ENCODE peak calls at places on chromosomes 2 and 18, in ten cellular contexts. One of them, this sample, is unnamed.

GRCh38 chr2:182906454-182906853 is 40.0 kb upstream of the FRZB start:
- DNase-seq in progenitor cell of endocrine pancreas: no peak
- DNase-seq in neural progenitor cell: no peak
- DNase-seq in astrocyte: no peak
- DNase-seq in body of pancreas: no peak
- DNase-seq in osteocyte: no peak
- DNase-seq in glutamatergic neuron: no peak
- DNase-seq in left ventricle myocardium inferior: no peak
- DNase-seq in GM20000: no peak
- DNase-seq in MCF 10A: no peak
- DNase-seq in this sample: no peak

GRCh38 chr18:70195852-70196434 is 9.5 kb downstream of the RTTN start:
- DNase-seq in progenitor cell of endocrine pancreas: no peak
- DNase-seq in neural progenitor cell: peak; percentile 47
- DNase-seq in astrocyte: peak; percentile 27
- DNase-seq in body of pancreas: peak; percentile 34
- DNase-seq in osteocyte: no peak
- DNase-seq in glutamatergic neuron: no peak
- DNase-seq in left ventricle myocardium inferior: no peak
- DNase-seq in GM20000: no peak
- DNase-seq in MCF 10A: peak; percentile 63
- DNase-seq in this sample: peak; percentile 30

GRCh38 chr2:236976271-236977120 is 109.2 kb upstream of the COPS8 start:
- DNase-seq in progenitor cell of endocrine pancreas: no peak
- DNase-seq in neural progenitor cell: no peak
- DNase-seq in astrocyte: no peak
- DNase-seq in body of pancreas: no peak
- DNase-seq in osteocyte: no peak
- DNase-seq in glutamatergic neuron: no peak
- DNase-seq in left ventricle myocardium inferior: no peak
- DNase-seq in GM20000: no peak
- DNase-seq in MCF 10A: no peak
- DNase-seq in this sample: no peak

GRCh38 chr2:218257390-218257981 is 3.3 kb upstream of the GPBAR1 start:
- DNase-seq in progenitor cell of endocrine pancreas: no peak
- DNase-seq in neural progenitor cell: peak; percentile 70
- DNase-seq in astrocyte: no peak
- DNase-seq in body of pancreas: peak; percentile 65
- DNase-seq in osteocyte: no peak
- DNase-seq in glutamatergic neuron: peak; percentile 46
- DNase-seq in left ventricle myocardium inferior: no peak
- DNase-seq in GM20000: peak; percentile 80
- DNase-seq in MCF 10A: peak; percentile 56
- DNase-seq in this sample: peak; percentile 80

GRCh38 chr2:209426432-209426831 is 2.6 kb downstream of the MAP2 start:
- DNase-seq in progenitor cell of endocrine pancreas: no peak
- DNase-seq in neural progenitor cell: peak; percentile 23
- DNase-seq in astrocyte: peak; percentile 51
- DNase-seq in body of pancreas: peak; percentile 8
- DNase-seq in osteocyte: no peak
- DNase-seq in glutamatergic neuron: no peak
- DNase-seq in left ventricle myocardium inferior: no peak
- DNase-seq in GM20000: no peak
- DNase-seq in MCF 10A: peak; percentile 29
- DNase-seq in this sample: no peak

GRCh38 chr18:35610089-35610488 is 28.5 kb downstream of the GALNT1 start:
- DNase-seq in progenitor cell of endocrine pancreas: no peak
- DNase-seq in neural progenitor cell: no peak
- DNase-seq in astrocyte: no peak
- DNase-seq in body of pancreas: no peak
- DNase-seq in osteocyte: no peak
- DNase-seq in glutamatergic neuron: no peak
- DNase-seq in left ventricle myocardium inferior: no peak
- DNase-seq in GM20000: no peak
- DNase-seq in MCF 10A: peak; percentile 33
- DNase-seq in this sample: no peak

GRCh38 chr2:10901160-10901559 is 10.6 kb upstream of the KCNF1 start:
- DNase-seq in progenitor cell of endocrine pancreas: no peak
- DNase-seq in neural progenitor cell: no peak
- DNase-seq in astrocyte: peak; percentile 19
- DNase-seq in body of pancreas: no peak
- DNase-seq in osteocyte: no peak
- DNase-seq in glutamatergic neuron: no peak
- DNase-seq in left ventricle myocardium inferior: no peak
- DNase-seq in GM20000: no peak
- DNase-seq in MCF 10A: peak; percentile 95
- DNase-seq in this sample: no peak

GRCh38 chr2:214103199-214104001 is 307.5 kb upstream of the VWC2L start:
- DNase-seq in progenitor cell of endocrine pancreas: no peak
- DNase-seq in neural progenitor cell: no peak
- DNase-seq in astrocyte: no peak
- DNase-seq in body of pancreas: peak; percentile 58
- DNase-seq in osteocyte: no peak
- DNase-seq in glutamatergic neuron: no peak
- DNase-seq in left ventricle myocardium inferior: no peak
- DNase-seq in GM20000: no peak
- DNase-seq in MCF 10A: peak; percentile 67
- DNase-seq in this sample: no peak

GRCh38 chr18:49343179-49343578 is 117.3 kb downstream of the DYM start:
- DNase-seq in progenitor cell of endocrine pancreas: no peak
- DNase-seq in neural progenitor cell: no peak
- DNase-seq in astrocyte: no peak
- DNase-seq in body of pancreas: no peak
- DNase-seq in osteocyte: no peak
- DNase-seq in glutamatergic neuron: no peak
- DNase-seq in left ventricle myocardium inferior: no peak
- DNase-seq in GM20000: no peak
- DNase-seq in MCF 10A: no peak
- DNase-seq in this sample: no peak

GRCh38 chr18:35620765-35621164 is 39.2 kb downstream of the GALNT1 start:
- DNase-seq in progenitor cell of endocrine pancreas: no peak
- DNase-seq in neural progenitor cell: no peak
- DNase-seq in astrocyte: no peak
- DNase-seq in body of pancreas: peak; percentile 5
- DNase-seq in osteocyte: no peak
- DNase-seq in glutamatergic neuron: no peak
- DNase-seq in left ventricle myocardium inferior: no peak
- DNase-seq in GM20000: no peak
- DNase-seq in MCF 10A: no peak
- DNase-seq in this sample: no peak

GRCh38 chr2:174959787-174960186 is 45.4 kb downstream of the CHN1 start:
- DNase-seq in progenitor cell of endocrine pancreas: no peak
- DNase-seq in neural progenitor cell: no peak
- DNase-seq in astrocyte: no peak
- DNase-seq in body of pancreas: no peak
- DNase-seq in osteocyte: no peak
- DNase-seq in glutamatergic neuron: peak; percentile 25
- DNase-seq in left ventricle myocardium inferior: no peak
- DNase-seq in GM20000: no peak
- DNase-seq in MCF 10A: no peak
- DNase-seq in this sample: no peak

GRCh38 chr2:232490221-232491138 is 2.8 kb upstream of the ECEL1 start:
- DNase-seq in progenitor cell of endocrine pancreas: no peak
- DNase-seq in neural progenitor cell: no peak
- DNase-seq in astrocyte: no peak
- DNase-seq in body of pancreas: no peak
- DNase-seq in osteocyte: no peak
- DNase-seq in glutamatergic neuron: peak; percentile 59
- DNase-seq in left ventricle myocardium inferior: peak; percentile 5
- DNase-seq in GM20000: no peak
- DNase-seq in MCF 10A: no peak
- DNase-seq in this sample: no peak

GRCh38 chr18:52869942-52870907 is 530.2 kb downstream of the DCC start:
- DNase-seq in progenitor cell of endocrine pancreas: no peak
- DNase-seq in neural progenitor cell: peak; percentile 54
- DNase-seq in astrocyte: no peak
- DNase-seq in body of pancreas: peak; percentile 39
- DNase-seq in osteocyte: no peak
- DNase-seq in glutamatergic neuron: peak; percentile 37
- DNase-seq in left ventricle myocardium inferior: no peak
- DNase-seq in GM20000: no peak
- DNase-seq in MCF 10A: no peak
- DNase-seq in this sample: no peak

GRCh38 chr18:76213996-76214395 is 281.0 kb downstream of the ZNF516 start:
- DNase-seq in progenitor cell of endocrine pancreas: no peak
- DNase-seq in neural progenitor cell: no peak
- DNase-seq in astrocyte: no peak
- DNase-seq in body of pancreas: no peak
- DNase-seq in osteocyte: no peak
- DNase-seq in glutamatergic neuron: no peak
- DNase-seq in left ventricle myocardium inferior: no peak
- DNase-seq in GM20000: no peak
- DNase-seq in MCF 10A: no peak
- DNase-seq in this sample: no peak

GRCh38 chr2:148519013-148519412 is 125.5 kb upstream of the EPC2 start:
- DNase-seq in progenitor cell of endocrine pancreas: no peak
- DNase-seq in neural progenitor cell: no peak
- DNase-seq in astrocyte: no peak
- DNase-seq in body of pancreas: no peak
- DNase-seq in osteocyte: peak; percentile 67
- DNase-seq in glutamatergic neuron: no peak
- DNase-seq in left ventricle myocardium inferior: no peak
- DNase-seq in GM20000: no peak
- DNase-seq in MCF 10A: no peak
- DNase-seq in this sample: no peak

GRCh38 chr2:2797797-2798196 is 466.7 kb upstream of the MYT1L start:
- DNase-seq in progenitor cell of endocrine pancreas: no peak
- DNase-seq in neural progenitor cell: no peak
- DNase-seq in astrocyte: no peak
- DNase-seq in body of pancreas: no peak
- DNase-seq in osteocyte: no peak
- DNase-seq in glutamatergic neuron: no peak
- DNase-seq in left ventricle myocardium inferior: no peak
- DNase-seq in GM20000: no peak
- DNase-seq in MCF 10A: no peak
- DNase-seq in this sample: no peak

GRCh38 chr2:188293601-188294482 is 2.2 kb downstream of the GULP1 start:
- DNase-seq in progenitor cell of endocrine pancreas: no peak
- DNase-seq in neural progenitor cell: peak; percentile 29
- DNase-seq in astrocyte: peak; percentile 84
- DNase-seq in body of pancreas: peak; percentile 88
- DNase-seq in osteocyte: no peak
- DNase-seq in glutamatergic neuron: peak; percentile 23
- DNase-seq in left ventricle myocardium inferior: peak; percentile 55
- DNase-seq in GM20000: no peak
- DNase-seq in MCF 10A: peak; percentile 79
- DNase-seq in this sample: no peak

GRCh38 chr18:37501136-37501535 is 64.5 kb downstream of the CELF4 start:
- DNase-seq in progenitor cell of endocrine pancreas: no peak
- DNase-seq in neural progenitor cell: no peak
- DNase-seq in astrocyte: no peak
- DNase-seq in body of pancreas: no peak
- DNase-seq in osteocyte: no peak
- DNase-seq in glutamatergic neuron: no peak
- DNase-seq in left ventricle myocardium inferior: no peak
- DNase-seq in GM20000: no peak
- DNase-seq in MCF 10A: no peak
- DNase-seq in this sample: no peak

DNA sequence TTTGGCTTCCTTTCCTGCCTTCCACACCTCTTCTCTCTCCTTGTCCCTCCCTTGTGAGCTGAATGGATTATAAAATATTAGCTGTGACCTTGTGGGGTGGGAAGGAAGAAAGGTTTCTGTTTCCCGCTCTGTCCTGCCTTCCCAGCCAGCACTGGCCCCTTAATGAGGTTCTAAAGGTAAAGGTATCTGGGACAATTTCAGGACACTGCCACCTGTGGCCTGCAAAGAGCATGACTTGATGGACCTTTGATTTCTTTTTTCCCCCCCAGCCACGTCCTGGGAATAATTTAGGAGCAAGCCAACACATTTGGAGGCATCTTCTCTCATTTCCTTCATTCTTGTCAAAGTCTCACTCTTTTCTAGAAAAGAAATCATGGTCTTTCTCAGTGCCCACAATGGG is 246.7 kb upstream of the EPAS1 start:
- DNase-seq in progenitor cell of endocrine pancreas: no peak
- DNase-seq in neural progenitor cell: no peak
- DNase-seq in astrocyte: no peak
- DNase-seq in body of pancreas: no peak
- DNase-seq in osteocyte: no peak
- DNase-seq in glutamatergic neuron: no peak
- DNase-seq in left ventricle myocardium inferior: no peak
- DNase-seq in GM20000: no peak
- DNase-seq in MCF 10A: no peak
- DNase-seq in this sample: no peak
- TF ChIP-seq CTCF in progenitor cell of endocrine pancreas: peak; percentile 33
- TF ChIP-seq CTCF in neural progenitor cell: peak; percentile 33
- TF ChIP-seq CTCF in astrocyte: no peak
- TF ChIP-seq CTCF in body of pancreas: peak; percentile 17
- TF ChIP-seq CTCF in osteocyte: no peak
- TF ChIP-seq CTCF in glutamatergic neuron: no peak
- TF ChIP-seq CTCF in left ventricle myocardium inferior: no peak
- TF ChIP-seq CTCF in GM20000: no peak
- TF ChIP-seq CTCF in MCF 10A: no peak
- TF ChIP-seq CTCF in this sample: peak; percentile 13

GRCh38 chr18:27400001-27400400 is 214.9 kb upstream of the CHST9 start:
- DNase-seq in progenitor cell of endocrine pancreas: no peak
- DNase-seq in neural progenitor cell: peak; percentile 37
- DNase-seq in astrocyte: no peak
- DNase-seq in body of pancreas: no peak
- DNase-seq in osteocyte: no peak
- DNase-seq in glutamatergic neuron: no peak
- DNase-seq in left ventricle myocardium inferior: no peak
- DNase-seq in GM20000: no peak
- DNase-seq in MCF 10A: peak; percentile 14
- DNase-seq in this sample: no peak
- TF ChIP-seq CTCF in progenitor cell of endocrine pancreas: no peak
- TF ChIP-seq CTCF in neural progenitor cell: peak; percentile 44
- TF ChIP-seq CTCF in astrocyte: no peak
- TF ChIP-seq CTCF in body of pancreas: no peak
- TF ChIP-seq CTCF in osteocyte: no peak
- TF ChIP-seq CTCF in glutamatergic neuron: no peak
- TF ChIP-seq CTCF in left ventricle myocardium inferior: no peak
- TF ChIP-seq CTCF in GM20000: no peak
- TF ChIP-seq CTCF in MCF 10A: no peak
- TF ChIP-seq CTCF in this sample: no peak

GRCh38 chr2:239401450-239402227 is 819 bp upstream of the HDAC4 start:
- DNase-seq in progenitor cell of endocrine pancreas: peak; percentile 92
- DNase-seq in neural progenitor cell: peak; percentile 99
- DNase-seq in astrocyte: peak; percentile 83
- DNase-seq in body of pancreas: peak; percentile 94
- DNase-seq in osteocyte: peak; percentile 98
- DNase-seq in glutamatergic neuron: peak; percentile 96
- DNase-seq in left ventricle myocardium inferior: peak; percentile 94
- DNase-seq in GM20000: peak; percentile 99
- DNase-seq in MCF 10A: peak; percentile 92
- DNase-seq in this sample: peak; percentile 92
- TF ChIP-seq CTCF in progenitor cell of endocrine pancreas: peak; percentile 49
- TF ChIP-seq CTCF in neural progenitor cell: peak; percentile 44
- TF ChIP-seq CTCF in astrocyte: no peak
- TF ChIP-seq CTCF in body of pancreas: no peak
- TF ChIP-seq CTCF in osteocyte: no peak
- TF ChIP-seq CTCF in glutamatergic neuron: peak; percentile 51
- TF ChIP-seq CTCF in left ventricle myocardium inferior: peak; percentile 30
- TF ChIP-seq CTCF in GM20000: no peak
- TF ChIP-seq CTCF in MCF 10A: no peak
- TF ChIP-seq CTCF in this sample: no peak

DNA sequence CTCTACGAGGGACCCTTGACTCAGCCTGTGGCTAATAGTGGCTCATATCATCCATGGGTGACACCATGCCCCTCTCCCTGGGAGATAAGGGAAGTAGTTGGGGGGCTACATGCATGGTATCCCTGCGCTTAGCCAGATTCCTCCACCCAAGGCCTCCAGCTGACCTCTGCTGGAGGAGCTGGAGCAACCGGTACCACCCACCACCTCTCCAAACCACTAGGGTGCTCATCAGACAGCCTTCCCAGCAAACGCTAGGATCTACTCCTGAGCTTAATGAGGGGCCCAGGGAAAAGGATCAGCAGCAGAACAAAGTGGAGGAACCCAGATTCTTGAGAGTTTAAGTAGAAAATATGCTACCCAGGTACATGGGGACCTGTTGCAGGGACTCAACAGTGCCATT is 75.9 kb upstream of the CAPN13 start:
- DNase-seq in progenitor cell of endocrine pancreas: no peak
- DNase-seq in neural progenitor cell: no peak
- DNase-seq in astrocyte: no peak
- DNase-seq in body of pancreas: no peak
- DNase-seq in osteocyte: no peak
- DNase-seq in glutamatergic neuron: no peak
- DNase-seq in left ventricle myocardium inferior: no peak
- DNase-seq in GM20000: no peak
- DNase-seq in MCF 10A: no peak
- DNase-seq in this sample: no peak
- TF ChIP-seq CTCF in progenitor cell of endocrine pancreas: no peak
- TF ChIP-seq CTCF in neural progenitor cell: no peak
- TF ChIP-seq CTCF in astrocyte: no peak
- TF ChIP-seq CTCF in body of pancreas: no peak
- TF ChIP-seq CTCF in osteocyte: no peak
- TF ChIP-seq CTCF in glutamatergic neuron: no peak
- TF ChIP-seq CTCF in left ventricle myocardium inferior: no peak
- TF ChIP-seq CTCF in GM20000: no peak
- TF ChIP-seq CTCF in MCF 10A: no peak
- TF ChIP-seq CTCF in this sample: no peak

This sample was measured in activated CD8-positive, alpha-beta T cell treated with anti-CD3 and anti-CD28 coated beads for 36 hours.